ENCODE peak calls at places on chromosomes 3 and 15, in four cellular contexts. One of them, this sample, is unnamed. For H3K27me3, the result is how much of the 10 kb centered on the place peaks cover.

GRCh38 chr15:98070132-98070531 is 109.6 kb downstream of the ARRDC4 start:
- DNase-seq in stomach: no peak
- DNase-seq in pancreas: no peak
- DNase-seq in sigmoid colon: no peak
- DNase-seq in this sample: peak

GRCh38 chr15:31571676-31572075 is 245.0 kb downstream of the KLF13 start:
- DNase-seq in stomach: no peak
- DNase-seq in pancreas: no peak
- DNase-seq in sigmoid colon: no peak
- DNase-seq in this sample: no peak

GRCh38 chr15:31200735-31201151 is 99.2 kb upstream of the TRPM1 start:
- DNase-seq in stomach: peak
- DNase-seq in pancreas: no peak
- DNase-seq in sigmoid colon: peak
- DNase-seq in this sample: no peak

GRCh38 chr3:41259449-41260062 is 60.3 kb downstream of the CTNNB1 start:
- DNase-seq in stomach: no peak
- DNase-seq in pancreas: no peak
- DNase-seq in sigmoid colon: no peak
- DNase-seq in this sample: peak

GRCh38 chr3:39469945-39470344 is 2.5 kb downstream of the MOBP start:
- DNase-seq in stomach: no peak
- DNase-seq in pancreas: no peak
- DNase-seq in sigmoid colon: no peak
- DNase-seq in this sample: no peak

GRCh38 chr3:151067158-151067557 is 18.3 kb upstream of the MED12L start:
- DNase-seq in stomach: no peak
- DNase-seq in pancreas: no peak
- DNase-seq in sigmoid colon: no peak
- DNase-seq in this sample: no peak

GRCh38 chr3:62558549-62559112 is 185.3 kb upstream of the FEZF2 start:
- DNase-seq in stomach: no peak
- DNase-seq in pancreas: no peak
- DNase-seq in sigmoid colon: no peak
- DNase-seq in this sample: no peak

GRCh38 chr3:19891740-19892139 is 42.3 kb downstream of the EFHB start:
- DNase-seq in stomach: no peak
- DNase-seq in pancreas: no peak
- DNase-seq in sigmoid colon: no peak
- DNase-seq in this sample: no peak

GRCh38 chr15:73751896-73752816 is 995 bp downstream of the INSYN1 start:
- DNase-seq in stomach: no peak
- DNase-seq in pancreas: peak
- DNase-seq in sigmoid colon: no peak
- DNase-seq in this sample: no peak

GRCh38 chr15:29140475-29141172 is 129.0 kb downstream of the NSMCE3 start:
- DNase-seq in stomach: peak
- DNase-seq in pancreas: no peak
- DNase-seq in sigmoid colon: no peak
- DNase-seq in this sample: no peak

GRCh38 chr3:66490984-66491383 is 9.8 kb downstream of the LRIG1 start:
- DNase-seq in stomach: no peak
- DNase-seq in pancreas: no peak
- DNase-seq in sigmoid colon: no peak
- DNase-seq in this sample: no peak

GRCh38 chr15:51094606-51095569 is at the start of gene TNFAIP8L3:
- DNase-seq in stomach: no peak
- DNase-seq in pancreas: peak
- DNase-seq in sigmoid colon: no peak
- DNase-seq in this sample: no peak

GRCh38 chr15:66053991-66054390 is 184.7 kb downstream of the RAB11A start:
- DNase-seq in stomach: no peak
- DNase-seq in pancreas: no peak
- DNase-seq in sigmoid colon: no peak
- DNase-seq in this sample: no peak

GRCh38 chr3:54212723-54213122 is 90.4 kb downstream of the CACNA2D3 start:
- DNase-seq in stomach: no peak
- DNase-seq in pancreas: no peak
- DNase-seq in sigmoid colon: no peak
- DNase-seq in this sample: no peak

GRCh38 chr3:5143459-5143858 is 21.4 kb downstream of the ARL8B start:
- DNase-seq in stomach: no peak
- DNase-seq in pancreas: no peak
- DNase-seq in sigmoid colon: no peak
- DNase-seq in this sample: no peak

GRCh38 chr3:165755571-165755970 is 81.7 kb downstream of the BCHE start:
- DNase-seq in stomach: no peak
- DNase-seq in pancreas: no peak
- DNase-seq in sigmoid colon: no peak
- DNase-seq in this sample: no peak

GRCh38 chr3:30551266-30551665 is 55.1 kb upstream of the TGFBR2 start:
- DNase-seq in stomach: no peak
- DNase-seq in pancreas: no peak
- DNase-seq in sigmoid colon: no peak
- DNase-seq in this sample: no peak

GRCh38 chr15:57662091-57662744 is 44.3 kb upstream of the POLR2M start:
- DNase-seq in stomach: peak
- DNase-seq in pancreas: no peak
- DNase-seq in sigmoid colon: no peak
- DNase-seq in this sample: no peak

GRCh38 chr3:60307800-60308199 is 943.5 kb downstream of the FHIT start:
- DNase-seq in stomach: no peak
- DNase-seq in pancreas: no peak
- DNase-seq in sigmoid colon: no peak
- DNase-seq in this sample: no peak

GRCh38 chr3:108073712-108074431 is 17.0 kb downstream of the CD47 start:
- DNase-seq in stomach: no peak
- DNase-seq in pancreas: no peak
- DNase-seq in sigmoid colon: no peak
- DNase-seq in this sample: no peak

GRCh38 chr15:67794832-67795574 is 30.3 kb upstream of the SKOR1 start:
- DNase-seq in stomach: no peak
- DNase-seq in pancreas: no peak
- DNase-seq in sigmoid colon: no peak
- DNase-seq in this sample: no peak

GRCh38 chr3:20739814-20740213 is 553.8 kb upstream of the SGO1 start:
- DNase-seq in stomach: no peak
- DNase-seq in pancreas: no peak
- DNase-seq in sigmoid colon: no peak
- DNase-seq in this sample: no peak

GRCh38 chr3:193711165-193711485 is 118.1 kb downstream of the OPA1 start:
- DNase-seq in stomach: no peak
- DNase-seq in pancreas: no peak
- DNase-seq in sigmoid colon: no peak
- DNase-seq in this sample: no peak

GRCh38 chr3:197104738-197105137 is 75.1 kb upstream of the MELTF start:
- DNase-seq in stomach: no peak
- DNase-seq in pancreas: no peak
- DNase-seq in sigmoid colon: no peak
- DNase-seq in this sample: no peak

GRCh38 chr3:96619475-96619874 is 194.9 kb upstream of the EPHA6 start:
- DNase-seq in stomach: no peak
- DNase-seq in pancreas: no peak
- DNase-seq in sigmoid colon: no peak
- DNase-seq in this sample: no peak

DNA sequence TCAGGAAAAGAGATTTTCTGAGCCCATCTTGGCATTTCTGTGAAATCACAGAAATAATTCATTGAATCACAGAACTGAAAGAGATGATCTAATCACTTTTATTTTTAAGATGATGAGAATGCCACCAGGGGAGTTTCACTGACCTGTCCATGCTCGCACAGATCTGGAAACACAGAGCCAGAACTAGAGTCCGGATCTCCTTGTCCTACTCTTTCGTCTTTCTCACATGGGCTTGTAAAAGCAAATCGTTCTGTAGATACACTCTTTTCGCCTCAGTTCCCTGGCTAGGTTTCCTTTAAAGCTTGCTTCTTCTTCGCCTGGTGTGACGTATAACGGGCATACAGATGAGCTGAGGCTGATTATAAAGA is 122.5 kb upstream of the SPRED1 start:
- DNase-seq in stomach: no peak
- DNase-seq in pancreas: no peak
- DNase-seq in sigmoid colon: no peak
- DNase-seq in this sample: no peak
- H3K4me3 ChIP-seq in stomach: peak
- H3K4me3 ChIP-seq in pancreas: no peak
- H3K4me3 ChIP-seq in sigmoid colon: peak
- H3K4me3 ChIP-seq in this sample: peak

GRCh38 chr15:84638103-84638502 is 16.0 kb downstream of the WDR73 start:
- DNase-seq in stomach: no peak
- DNase-seq in pancreas: no peak
- DNase-seq in sigmoid colon: no peak
- DNase-seq in this sample: no peak
- TF ChIP-seq CTCF in stomach: no peak
- TF ChIP-seq CTCF in pancreas: no peak
- TF ChIP-seq CTCF in sigmoid colon: no peak
- TF ChIP-seq CTCF in this sample: no peak

GRCh38 chr3:122988507-122988906 is 39.1 kb downstream of the SEMA5B start:
- DNase-seq in stomach: no peak
- DNase-seq in pancreas: no peak
- DNase-seq in sigmoid colon: no peak
- DNase-seq in this sample: no peak
- H3K27me3 ChIP-seq in stomach: half or more
- H3K27me3 ChIP-seq in pancreas: under half
- H3K27me3 ChIP-seq in sigmoid colon: under half
- H3K27me3 ChIP-seq in this sample: half or more

DNA sequence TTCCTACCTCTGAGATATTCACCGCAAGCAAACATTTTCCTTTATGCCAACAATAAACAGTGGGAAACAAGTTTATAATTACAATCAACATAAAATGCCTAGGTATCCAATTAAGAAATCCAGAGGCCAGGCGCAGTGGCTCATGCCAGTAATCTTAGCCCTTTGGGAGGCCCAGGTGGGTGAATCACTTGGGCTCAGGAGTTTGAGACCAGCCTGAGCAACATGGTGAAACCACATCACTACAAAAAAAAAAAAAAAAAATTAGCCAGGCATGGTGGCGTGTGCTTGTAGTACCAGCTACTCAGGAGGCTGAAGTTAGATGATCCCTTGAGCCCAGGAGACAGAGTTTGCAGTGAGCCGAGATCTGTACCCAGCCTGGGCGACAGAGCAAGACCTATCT is 17.3 kb downstream of the TBC1D2B start:
- DNase-seq in stomach: no peak
- DNase-seq in pancreas: no peak
- DNase-seq in sigmoid colon: no peak
- DNase-seq in this sample: no peak
- H3K4me3 ChIP-seq in stomach: no peak
- H3K4me3 ChIP-seq in pancreas: no peak
- H3K4me3 ChIP-seq in sigmoid colon: no peak
- H3K4me3 ChIP-seq in this sample: no peak

GRCh38 chr3:24965706-24966105 is 462.4 kb upstream of the RARB start:
- DNase-seq in stomach: no peak
- DNase-seq in pancreas: no peak
- DNase-seq in sigmoid colon: no peak
- DNase-seq in this sample: no peak

GRCh38 chr3:24968076-24968475 is 460.0 kb upstream of the RARB start:
- DNase-seq in stomach: no peak
- DNase-seq in pancreas: no peak
- DNase-seq in sigmoid colon: no peak
- DNase-seq in this sample: no peak

GRCh38 chr3:24958910-24959447 is 464.3 kb upstream of the THRB start:
- DNase-seq in stomach: no peak
- DNase-seq in pancreas: no peak
- DNase-seq in sigmoid colon: no peak
- DNase-seq in this sample: no peak

GRCh38 chr3:24963762-24964625 is 464.1 kb upstream of the RARB start:
- DNase-seq in stomach: no peak
- DNase-seq in pancreas: no peak
- DNase-seq in sigmoid colon: no peak
- DNase-seq in this sample: no peak
- TF ChIP-seq CTCF in stomach: peak
- TF ChIP-seq CTCF in pancreas: no peak
- TF ChIP-seq CTCF in sigmoid colon: peak
- TF ChIP-seq CTCF in this sample: peak

GRCh38 chr3:100370751-100371150 is 30.1 kb downstream of the TOMM70 start:
- DNase-seq in stomach: no peak
- DNase-seq in pancreas: no peak
- DNase-seq in sigmoid colon: no peak
- DNase-seq in this sample: no peak

GRCh38 chr3:100374521-100374920 is 26.4 kb downstream of the TOMM70 start:
- DNase-seq in stomach: no peak
- DNase-seq in pancreas: no peak
- DNase-seq in sigmoid colon: no peak
- DNase-seq in this sample: no peak
- H3K27me3 ChIP-seq in stomach: under half
- H3K27me3 ChIP-seq in pancreas: under half
- H3K27me3 ChIP-seq in sigmoid colon: under half
- H3K27me3 ChIP-seq in this sample: under half

GRCh38 chr3:161031134-161031533 is 74.0 kb downstream of the B3GALNT1 start:
- DNase-seq in stomach: no peak
- DNase-seq in pancreas: no peak
- DNase-seq in sigmoid colon: no peak
- DNase-seq in this sample: no peak

GRCh38 chr3:161038725-161039124 is 66.4 kb downstream of the B3GALNT1 start:
- DNase-seq in stomach: no peak
- DNase-seq in pancreas: no peak
- DNase-seq in sigmoid colon: no peak
- DNase-seq in this sample: no peak

DNA sequence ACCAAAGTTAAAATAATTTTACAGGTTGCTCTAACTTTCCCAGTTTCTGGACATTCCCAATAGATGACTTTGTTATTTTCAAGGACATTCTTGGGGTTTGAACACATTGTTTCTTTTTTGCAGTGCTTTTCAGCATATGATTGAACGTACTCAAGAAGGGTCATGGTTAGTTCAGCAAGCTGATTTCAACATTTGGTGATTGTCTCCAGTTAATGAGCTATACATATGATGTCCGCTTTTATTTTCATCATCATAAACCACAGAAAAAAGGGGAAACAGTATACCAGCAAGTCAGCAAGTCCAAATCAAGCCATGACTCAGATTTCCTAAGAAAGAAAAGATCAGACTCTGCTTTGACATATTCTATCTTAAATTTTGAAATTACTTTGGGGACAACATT is 69.4 kb downstream of the B3GALNT1 start:
- DNase-seq in stomach: no peak
- DNase-seq in pancreas: no peak
- DNase-seq in sigmoid colon: no peak
- DNase-seq in this sample: no peak
- H3K4me3 ChIP-seq in stomach: no peak
- H3K4me3 ChIP-seq in pancreas: no peak
- H3K4me3 ChIP-seq in sigmoid colon: no peak
- H3K4me3 ChIP-seq in this sample: no peak

GRCh38 chr3:128783774-128784173 is 57.8 kb downstream of the RAB7A start:
- DNase-seq in stomach: no peak
- DNase-seq in pancreas: no peak
- DNase-seq in sigmoid colon: no peak
- DNase-seq in this sample: no peak

GRCh38 chr3:128782282-128783146 is 56.5 kb downstream of the RAB7A start:
- DNase-seq in stomach: no peak
- DNase-seq in pancreas: no peak
- DNase-seq in sigmoid colon: no peak
- DNase-seq in this sample: no peak

GRCh38 chr3:128786434-128787020 is 60.5 kb downstream of the RAB7A start:
- DNase-seq in stomach: no peak
- DNase-seq in pancreas: no peak
- DNase-seq in sigmoid colon: no peak
- DNase-seq in this sample: no peak

GRCh38 chr3:128784843-128785242 is 58.9 kb downstream of the RAB7A start:
- DNase-seq in stomach: no peak
- DNase-seq in pancreas: no peak
- DNase-seq in sigmoid colon: no peak
- DNase-seq in this sample: no peak

GRCh38 chr3:128784228-128784627 is 58.2 kb downstream of the RAB7A start:
- DNase-seq in stomach: no peak
- DNase-seq in pancreas: no peak
- DNase-seq in sigmoid colon: no peak
- DNase-seq in this sample: no peak
- TF ChIP-seq CTCF in stomach: no peak
- TF ChIP-seq CTCF in pancreas: no peak
- TF ChIP-seq CTCF in sigmoid colon: no peak
- TF ChIP-seq CTCF in this sample: peak